ENCODE peak calls at places on chromosomes 1 and 21, in four cellular contexts. One of them, this sample, is unnamed.

GRCh38 chr1:45205000-45205909 is 1.1 kb downstream of the ZSWIM5 start:
- DNase-seq in HepG2: peak
- DNase-seq in K562: no peak
- DNase-seq in GM12878: no peak
- DNase-seq in this sample: peak

GRCh38 chr1:51799372-51799771 is 79.2 kb downstream of the NRDC start:
- DNase-seq in HepG2: no peak
- DNase-seq in K562: no peak
- DNase-seq in GM12878: no peak
- DNase-seq in this sample: no peak

GRCh38 chr1:221961532-221962292 is 219.8 kb upstream of the DUSP10 start:
- DNase-seq in HepG2: peak
- DNase-seq in K562: peak
- DNase-seq in GM12878: peak
- DNase-seq in this sample: no peak

GRCh38 chr1:183023146-183023600 is at the start of gene LAMC1:
- DNase-seq in HepG2: peak
- DNase-seq in K562: peak
- DNase-seq in GM12878: no peak
- DNase-seq in this sample: peak

GRCh38 chr1:61318319-61319125 is 236.2 kb downstream of the NFIA start:
- DNase-seq in HepG2: no peak
- DNase-seq in K562: no peak
- DNase-seq in GM12878: peak
- DNase-seq in this sample: peak

GRCh38 chr1:3663999-3664699 is 11.8 kb downstream of the TP73 start:
- DNase-seq in HepG2: no peak
- DNase-seq in K562: no peak
- DNase-seq in GM12878: no peak
- DNase-seq in this sample: no peak

GRCh38 chr1:174953657-174954435 is 45.9 kb upstream of the CACYBP start:
- DNase-seq in HepG2: peak
- DNase-seq in K562: no peak
- DNase-seq in GM12878: no peak
- DNase-seq in this sample: no peak

GRCh38 chr1:234610061-234610581 is at the start of gene IRF2BP2:
- DNase-seq in HepG2: peak
- DNase-seq in K562: peak
- DNase-seq in GM12878: no peak
- DNase-seq in this sample: peak

GRCh38 chr1:40797668-40798010 is 14.1 kb downstream of the KCNQ4 start:
- DNase-seq in HepG2: no peak
- DNase-seq in K562: no peak
- DNase-seq in GM12878: no peak
- DNase-seq in this sample: no peak

GRCh38 chr1:44587796-44588460 is 86.4 kb downstream of the TMEM53 start:
- DNase-seq in HepG2: peak
- DNase-seq in K562: peak
- DNase-seq in GM12878: no peak
- DNase-seq in this sample: no peak

GRCh38 chr1:55078470-55078869 is 39.1 kb downstream of the PCSK9 start:
- DNase-seq in HepG2: no peak
- DNase-seq in K562: no peak
- DNase-seq in GM12878: no peak
- DNase-seq in this sample: no peak

GRCh38 chr1:84689514-84690396 is 506 bp downstream of the SSX2IP start:
- DNase-seq in HepG2: peak
- DNase-seq in K562: no peak
- DNase-seq in GM12878: no peak
- DNase-seq in this sample: peak

GRCh38 chr1:1231400-1232223 is at the start of gene SDF4:
- DNase-seq in HepG2: peak
- DNase-seq in K562: peak
- DNase-seq in GM12878: peak
- DNase-seq in this sample: peak

GRCh38 chr1:4062992-4063391 is 162.9 kb upstream of the C1orf174 start:
- DNase-seq in HepG2: no peak
- DNase-seq in K562: no peak
- DNase-seq in GM12878: no peak
- DNase-seq in this sample: no peak

GRCh38 chr21:46639489-46640386 is 4.3 kb downstream of the PRMT2 start:
- DNase-seq in HepG2: peak
- DNase-seq in K562: no peak
- DNase-seq in GM12878: no peak
- DNase-seq in this sample: peak

GRCh38 chr1:152151646-152152045 is 7.4 kb downstream of the RPTN start:
- DNase-seq in HepG2: no peak
- DNase-seq in K562: no peak
- DNase-seq in GM12878: no peak
- DNase-seq in this sample: no peak

GRCh38 chr1:172176206-172176605 is 244.3 kb upstream of the C1orf105 start:
- DNase-seq in HepG2: no peak
- DNase-seq in K562: no peak
- DNase-seq in GM12878: no peak
- DNase-seq in this sample: no peak

GRCh38 chr1:200925821-200926220 is 31.1 kb downstream of the INAVA start:
- DNase-seq in HepG2: no peak
- DNase-seq in K562: no peak
- DNase-seq in GM12878: no peak
- DNase-seq in this sample: no peak

GRCh38 chr1:40849801-40850592 is 12.2 kb downstream of the CITED4 start:
- DNase-seq in HepG2: peak
- DNase-seq in K562: peak
- DNase-seq in GM12878: peak
- DNase-seq in this sample: peak

GRCh38 chr1:212205843-212206242 is 79.4 kb upstream of the PPP2R5A start:
- DNase-seq in HepG2: no peak
- DNase-seq in K562: no peak
- DNase-seq in GM12878: no peak
- DNase-seq in this sample: no peak

DNA sequence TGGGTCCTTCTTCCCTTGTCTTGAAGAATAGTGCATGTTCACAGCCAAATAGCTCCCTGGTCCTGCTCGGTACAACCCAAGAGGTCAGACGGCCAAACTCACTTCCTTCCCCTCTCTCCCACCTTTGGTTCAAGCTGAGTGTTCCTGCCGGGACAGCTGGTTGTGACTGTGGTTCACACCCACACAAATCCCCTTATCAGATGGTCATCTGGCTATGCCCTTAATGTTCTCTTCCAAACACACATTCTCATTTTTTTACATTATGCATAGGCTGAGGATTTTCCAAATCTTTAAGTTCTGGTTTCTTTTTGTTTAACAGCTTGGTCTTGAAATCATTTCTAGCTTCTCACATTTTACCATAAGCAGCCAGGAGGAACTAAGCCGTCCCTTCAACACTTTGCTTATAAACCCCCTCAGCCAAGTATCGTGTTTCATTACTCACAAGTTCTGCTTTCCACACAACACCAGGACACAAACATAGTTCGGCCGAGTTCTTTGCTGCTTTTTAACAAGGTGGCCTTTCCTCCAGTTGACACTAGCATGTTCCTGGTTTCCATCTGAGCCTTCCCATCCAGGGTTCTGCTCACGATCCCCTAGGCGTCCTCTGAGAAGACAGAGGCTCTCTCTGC is 19.7 kb upstream of the TSPEAR start:
- DNase-seq in HepG2: no peak
- DNase-seq in K562: peak
- DNase-seq in GM12878: no peak
- DNase-seq in this sample: no peak
- TF ChIP-seq MYC in HepG2: no peak
- TF ChIP-seq MYC in K562: no peak
- TF ChIP-seq MYC in GM12878: no peak
- TF ChIP-seq MYC in this sample: no peak

DNA sequence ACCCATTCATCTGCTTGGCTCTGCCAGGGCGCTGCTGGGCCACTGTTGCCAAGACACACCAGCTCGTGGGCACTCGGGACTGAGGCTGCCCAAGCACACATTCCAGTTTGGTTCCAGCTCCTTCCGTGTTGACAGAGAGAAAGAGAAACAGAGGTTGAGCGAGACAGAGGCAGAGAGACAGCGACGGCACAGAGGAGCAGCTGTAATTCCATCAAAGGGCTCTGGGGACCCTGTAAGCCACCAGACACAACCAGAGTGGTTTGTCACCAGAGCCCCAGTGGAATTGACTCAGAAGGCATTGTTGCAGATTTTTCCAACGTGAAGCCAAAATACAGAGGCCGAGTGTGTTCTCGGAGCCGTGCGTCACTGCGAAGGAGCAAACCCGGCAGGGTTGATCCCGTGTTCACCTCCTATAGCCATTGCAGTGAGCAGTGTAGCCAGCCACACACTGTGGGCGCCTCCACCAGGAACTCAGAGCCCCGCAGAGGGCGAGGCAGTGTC is 33.5 kb downstream of the SYF2 start:
- DNase-seq in HepG2: peak
- DNase-seq in K562: no peak
- DNase-seq in GM12878: no peak
- DNase-seq in this sample: no peak
- H2AFZ ChIP-seq in HepG2: no peak
- H2AFZ ChIP-seq in K562: no peak
- H2AFZ ChIP-seq in GM12878: no peak
- H2AFZ ChIP-seq in this sample: no peak

GRCh38 chr1:22778408-22778807 is 67.8 kb downstream of the EPHB2 start:
- DNase-seq in HepG2: no peak
- DNase-seq in K562: no peak
- DNase-seq in GM12878: no peak
- DNase-seq in this sample: no peak
- TF ChIP-seq CTCF in HepG2: no peak
- TF ChIP-seq CTCF in K562: no peak
- TF ChIP-seq CTCF in GM12878: no peak
- TF ChIP-seq CTCF in this sample: no peak

GRCh38 chr1:79976287-79976686 is 969.8 kb upstream of the ADGRL4 start:
- DNase-seq in HepG2: no peak
- DNase-seq in K562: no peak
- DNase-seq in GM12878: no peak
- DNase-seq in this sample: no peak

GRCh38 chr1:79982218-79982617 is 975.7 kb upstream of the ADGRL4 start:
- DNase-seq in HepG2: no peak
- DNase-seq in K562: no peak
- DNase-seq in GM12878: no peak
- DNase-seq in this sample: peak

DNA sequence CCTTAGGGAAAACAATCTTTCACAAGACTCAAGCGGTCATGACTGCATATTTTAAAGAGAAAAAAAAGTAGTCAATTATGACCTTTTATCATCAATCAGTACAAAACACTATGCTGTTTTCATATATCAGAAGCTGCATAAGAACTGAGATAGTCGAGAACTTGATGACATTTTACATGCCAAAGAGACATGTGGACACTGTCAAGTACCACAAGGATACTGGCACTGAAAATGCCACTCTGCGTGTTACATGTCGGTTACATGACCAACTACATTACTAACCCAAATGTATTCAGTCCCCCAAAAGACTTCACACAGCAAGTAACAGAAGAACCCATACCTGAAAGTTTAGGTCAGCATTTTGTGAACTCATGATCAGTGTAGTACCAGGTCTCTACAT is 975.0 kb upstream of the ADGRL4 start:
- DNase-seq in HepG2: no peak
- DNase-seq in K562: no peak
- DNase-seq in GM12878: no peak
- DNase-seq in this sample: no peak
- TF ChIP-seq MYC in HepG2: no peak
- TF ChIP-seq MYC in K562: no peak
- TF ChIP-seq MYC in GM12878: no peak
- TF ChIP-seq MYC in this sample: no peak

GRCh38 chr1:163439506-163439905 is 117.8 kb downstream of the NUF2 start:
- DNase-seq in HepG2: no peak
- DNase-seq in K562: no peak
- DNase-seq in GM12878: no peak
- DNase-seq in this sample: no peak
- H2AFZ ChIP-seq in HepG2: no peak
- H2AFZ ChIP-seq in K562: no peak
- H2AFZ ChIP-seq in GM12878: no peak
- H2AFZ ChIP-seq in this sample: no peak

GRCh38 chr1:178294654-178295053 is 200.8 kb downstream of the RASAL2 start:
- DNase-seq in HepG2: no peak
- DNase-seq in K562: no peak
- DNase-seq in GM12878: no peak
- DNase-seq in this sample: no peak

GRCh38 chr1:178301141-178301540 is 195.6 kb downstream of the CLEC20A start:
- DNase-seq in HepG2: no peak
- DNase-seq in K562: no peak
- DNase-seq in GM12878: no peak
- DNase-seq in this sample: no peak

DNA sequence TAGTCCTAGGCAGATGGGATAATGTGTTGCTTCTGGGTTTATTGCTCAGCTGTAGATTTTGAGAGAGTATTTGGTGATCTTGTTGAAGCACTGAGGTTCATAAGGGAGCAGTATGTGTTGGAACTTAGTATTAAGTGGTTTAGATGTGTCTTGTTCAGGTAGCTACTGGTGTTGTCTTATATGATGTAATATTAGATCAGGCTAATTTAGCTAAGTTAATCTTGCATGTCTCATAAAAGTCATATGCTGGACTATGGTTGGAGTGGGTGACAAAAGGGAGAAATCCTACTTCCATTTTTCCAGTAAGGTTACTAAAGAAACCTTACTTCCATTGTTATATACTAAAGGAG is 196.4 kb downstream of the CLEC20A start:
- DNase-seq in HepG2: no peak
- DNase-seq in K562: no peak
- DNase-seq in GM12878: no peak
- DNase-seq in this sample: no peak
- TF ChIP-seq CTCF in HepG2: no peak
- TF ChIP-seq CTCF in K562: no peak
- TF ChIP-seq CTCF in GM12878: no peak
- TF ChIP-seq CTCF in this sample: no peak

DNA sequence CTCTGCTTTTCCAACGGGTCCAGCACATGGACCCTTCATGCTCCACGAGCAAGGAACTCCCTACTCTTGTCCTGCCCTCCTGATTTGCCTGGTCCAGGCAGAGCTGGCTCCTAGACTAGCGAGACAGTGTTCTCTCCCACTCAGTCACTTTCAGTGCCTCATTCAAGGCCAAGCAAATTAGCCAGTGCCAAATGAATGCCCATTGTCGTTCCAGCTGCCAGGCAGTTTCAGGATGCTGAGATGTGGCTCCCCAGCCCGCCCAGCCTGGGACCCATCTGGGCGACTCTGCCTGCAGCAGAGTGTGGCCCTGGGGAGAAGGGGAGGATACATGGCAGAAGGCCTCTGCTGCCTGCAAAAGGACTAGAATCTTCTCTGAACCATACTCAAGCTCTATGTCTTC is 33.9 kb downstream of the CDCA8 start:
- DNase-seq in HepG2: no peak
- DNase-seq in K562: no peak
- DNase-seq in GM12878: no peak
- DNase-seq in this sample: no peak
- TF ChIP-seq MYC in HepG2: no peak
- TF ChIP-seq MYC in K562: no peak
- TF ChIP-seq MYC in GM12878: no peak
- TF ChIP-seq MYC in this sample: no peak

GRCh38 chr1:185914089-185914488 is 179.9 kb downstream of the HMCN1 start:
- DNase-seq in HepG2: no peak
- DNase-seq in K562: no peak
- DNase-seq in GM12878: no peak
- DNase-seq in this sample: peak
- H2AFZ ChIP-seq in HepG2: no peak
- H2AFZ ChIP-seq in K562: no peak
- H2AFZ ChIP-seq in GM12878: no peak
- H2AFZ ChIP-seq in this sample: no peak